ENCODE peak calls at places on chromosome 2, in five cellular contexts. R is GM23338, H is left lung, U is tibial artery, T is PC-3. O is an unnamed sample.

GRCh38 chr2:207505728-207506127 is 24.0 kb upstream of the CREB1 start:
- DNase-seq in R (peak; percentile 58), H (no peak), U (no peak), T (peak; percentile 96), O (peak; percentile 71)

GRCh38 chr2:130795431-130795830 is 40.1 kb downstream of the AMER3 start:
- DNase-seq in R (no peak), H (no peak), U (no peak), T (peak; percentile 28), O (no peak)

GRCh38 chr2:43427032-43427424 is 168.8 kb downstream of the THADA start:
- DNase-seq in R (no peak), H (no peak), U (no peak), T (no peak), O (no peak)

GRCh38 chr2:55130849-55131248 is 80.6 kb upstream of the RTN4 start:
- DNase-seq in R (no peak), H (no peak), U (no peak), T (no peak), O (no peak)

GRCh38 chr2:12035029-12035720 is 288.7 kb downstream of the LPIN1 start:
- DNase-seq in R (no peak), H (no peak), U (no peak), T (no peak), O (peak; percentile 39)

GRCh38 chr2:189337648-189338047 is 103.6 kb upstream of the WDR75 start:
- DNase-seq in R (no peak), H (no peak), U (no peak), T (peak; percentile 29), O (peak; percentile 91)

GRCh38 chr2:235836416-235837042 is 331.7 kb downstream of the GBX2 start:
- DNase-seq in R (peak; percentile 46), H (no peak), U (no peak), T (peak; percentile 43), O (no peak)

GRCh38 chr2:223262946-223263345 is 211.0 kb downstream of the KCNE4 start:
- DNase-seq in R (peak; percentile 7), H (no peak), U (no peak), T (peak; percentile 68), O (no peak)

GRCh38 chr2:218434456-218434855 is 15.5 kb downstream of the VIL1 start:
- DNase-seq in R (no peak), H (no peak), U (no peak), T (no peak), O (no peak)

GRCh38 chr2:39508243-39508642 is 71.2 kb upstream of the MAP4K3 start:
- DNase-seq in R (no peak), H (no peak), U (no peak), T (peak; percentile 31), O (peak; percentile 83)

GRCh38 chr2:45191972-45192371 is 182.7 kb upstream of the SIX2 start:
- DNase-seq in R (no peak), H (no peak), U (peak; percentile 41), T (no peak), O (no peak)

GRCh38 chr2:23532311-23533013 is 147.5 kb downstream of the KLHL29 start:
- DNase-seq in R (no peak), H (peak; percentile 64), U (no peak), T (no peak), O (no peak)

GRCh38 chr2:72887032-72887835 is at the start of gene SPR:
- DNase-seq in R (peak; percentile 73), H (peak; percentile 94), U (peak; percentile 83), T (peak; percentile 80), O (peak; percentile 85)

GRCh38 chr2:223944704-223945531 is at the start of gene WDFY1:
- DNase-seq in R (peak; percentile 92), H (peak; percentile 98), U (peak; percentile 83), T (peak; percentile 84), O (peak; percentile 95)

GRCh38 chr2:237475704-237476107 is 11.3 kb upstream of the MLPH start:
- DNase-seq in R (no peak), H (no peak), U (no peak), T (peak; percentile 88), O (peak; percentile 44)

GRCh38 chr2:112583497-112584133 is 794 bp upstream of the CHCHD5 start:
- DNase-seq in R (no peak), H (peak; percentile 74), U (peak; percentile 23), T (peak; percentile 32), O (no peak)

GRCh38 chr2:180652794-180653193 is 327.6 kb upstream of the UBE2E3 start:
- DNase-seq in R (no peak), H (no peak), U (no peak), T (no peak), O (no peak)

GRCh38 chr2:196967126-196967525 is 40.6 kb upstream of the PGAP1 start:
- DNase-seq in R (peak; percentile 62), H (no peak), U (no peak), T (no peak), O (peak; percentile 57)

GRCh38 chr2:200667397-200667796 is 81.6 kb downstream of the AOX1 start:
- DNase-seq in R (no peak), H (no peak), U (no peak), T (no peak), O (no peak)

GRCh38 chr2:86274265-86274917 is 63.0 kb downstream of the REEP1 start:
- DNase-seq in R (no peak), H (no peak), U (no peak), T (peak; percentile 44), O (no peak)

GRCh38 chr2:37780097-37780676 is 108.7 kb upstream of the CDC42EP3 start:
- DNase-seq in R (no peak), H (no peak), U (no peak), T (peak; percentile 74), O (no peak)

GRCh38 chr2:211157211-211157610 is 600.8 kb downstream of the CPS1 start:
- DNase-seq in R (no peak), H (no peak), U (no peak), T (peak; percentile 30), O (peak; percentile 29)

GRCh38 chr2:120667981-120668380 is 67.7 kb upstream of the GLI2 start:
- DNase-seq in R (no peak), H (no peak), U (no peak), T (peak; percentile 14), O (no peak)

GRCh38 chr2:96524482-96525210 is 11.9 kb upstream of the ARID5A start:
- DNase-seq in R (no peak), H (no peak), U (no peak), T (no peak), O (no peak)

GRCh38 chr2:47728551-47728950 is 54.4 kb upstream of the MSH6 start:
- DNase-seq in R (no peak), H (no peak), U (no peak), T (no peak), O (no peak)

GRCh38 chr2:43609304-43609883 is 13.6 kb upstream of the THADA start:
- DNase-seq in R (peak; percentile 82), H (no peak), U (no peak), T (peak; percentile 74), O (peak; percentile 82)

GRCh38 chr2:36406296-36406695 is 50.7 kb downstream of the CRIM1 start:
- DNase-seq in R (no peak), H (no peak), U (no peak), T (no peak), O (no peak)
- H3K4me1 ChIP-seq in R (peaks cover 75% of the 10 kb centered on the region), H (peaks cover 19% of the 10 kb centered on the region), U (peaks cover 82% of the 10 kb centered on the region), T (peaks cover 30% of the 10 kb centered on the region), O (peaks cover 24% of the 10 kb centered on the region)

GRCh38 chr2:164792316-164793127 is 49.1 kb downstream of the COBLL1 start:
- DNase-seq in R (no peak), H (no peak), U (no peak), T (no peak), O (peak; percentile 40)
- H3K4me1 ChIP-seq in R (peaks cover 15% of the 10 kb centered on the region), H (no peaks in the 10 kb centered on the region), U (peaks cover 9% of the 10 kb centered on the region), T (no peaks in the 10 kb centered on the region), O (peaks cover 36% of the 10 kb centered on the region)

DNA sequence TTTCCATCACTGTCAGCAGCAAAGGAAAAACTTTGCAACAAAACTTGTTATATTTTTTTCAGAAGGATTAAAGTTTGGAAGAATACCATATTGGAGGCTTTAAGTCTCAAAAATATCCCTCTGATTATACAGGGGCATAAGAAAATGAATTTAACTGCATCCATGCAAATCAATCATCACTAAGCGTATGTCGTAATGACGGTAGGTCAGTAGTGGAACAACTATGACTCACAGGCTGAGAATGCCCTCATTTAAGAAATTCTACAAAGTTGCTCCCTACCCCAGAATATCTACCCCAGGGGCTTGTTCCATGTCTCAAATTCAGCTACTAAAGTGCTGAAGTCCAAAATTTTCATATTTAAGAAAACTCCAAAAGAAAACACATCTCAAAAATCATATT is 12.5 kb upstream of the NAB1 start:
- DNase-seq in R (no peak), H (no peak), U (no peak), T (peak; percentile 73), O (peak; percentile 83)
- H3K4me1 ChIP-seq in R (no peaks in the 10 kb centered on the region), H (peaks cover 6% of the 10 kb centered on the region), U (peaks cover 37% of the 10 kb centered on the region), T (peaks cover 20% of the 10 kb centered on the region), O (peaks cover 48% of the 10 kb centered on the region)

GRCh38 chr2:147173798-147174197 is 671.0 kb upstream of the ACVR2A start:
- DNase-seq in R (no peak), H (no peak), U (no peak), T (no peak), O (no peak)
- H3K4me1 ChIP-seq in R (peaks cover 15% of the 10 kb centered on the region), H (no peaks in the 10 kb centered on the region), U (no peaks in the 10 kb centered on the region), T (peaks cover 26% of the 10 kb centered on the region), O (peaks cover 59% of the 10 kb centered on the region)

DNA sequence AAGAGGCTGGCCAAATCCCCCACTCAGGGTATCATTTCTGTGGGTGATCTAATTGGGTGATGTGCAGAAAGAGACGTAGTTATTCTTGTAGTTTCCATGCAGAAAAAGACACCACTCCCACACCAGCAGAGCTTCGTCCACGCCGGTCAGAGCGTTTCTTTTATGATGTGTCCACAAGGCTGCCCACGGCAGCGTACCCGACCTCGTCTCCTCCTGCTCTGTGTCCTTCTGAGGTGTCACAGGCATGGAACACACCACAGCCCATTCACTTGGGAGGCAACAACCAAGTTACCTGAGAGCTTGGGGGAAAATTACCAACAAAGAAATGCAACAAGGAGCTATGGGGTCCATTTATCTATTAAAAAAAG is 131.3 kb downstream of the PXDN start:
- DNase-seq in R (no peak), H (no peak), U (no peak), T (no peak), O (no peak)
- H3K4me1 ChIP-seq in R (peaks cover 29% of the 10 kb centered on the region), H (no peaks in the 10 kb centered on the region), U (no peaks in the 10 kb centered on the region), T (peaks cover 22% of the 10 kb centered on the region), O (peaks cover 18% of the 10 kb centered on the region)

GRCh38 chr2:191152841-191153240 is 2.0 kb upstream of the STAT4 start:
- DNase-seq in R (no peak), H (no peak), U (no peak), T (no peak), O (peak; percentile 27)

GRCh38 chr2:191150451-191151314 is at the start of gene STAT4:
- DNase-seq in R (peak; percentile 87), H (peak; percentile 89), U (peak; percentile 25), T (peak; percentile 57), O (peak; percentile 33)

GRCh38 chr2:191150121-191150450 is 708 bp downstream of the STAT4 start:
- DNase-seq in R (no peak), H (no peak), U (no peak), T (no peak), O (no peak)

GRCh38 chr2:191148766-191149165 is 2.0 kb downstream of the STAT4 start:
- DNase-seq in R (no peak), H (no peak), U (no peak), T (no peak), O (no peak)

DNA sequence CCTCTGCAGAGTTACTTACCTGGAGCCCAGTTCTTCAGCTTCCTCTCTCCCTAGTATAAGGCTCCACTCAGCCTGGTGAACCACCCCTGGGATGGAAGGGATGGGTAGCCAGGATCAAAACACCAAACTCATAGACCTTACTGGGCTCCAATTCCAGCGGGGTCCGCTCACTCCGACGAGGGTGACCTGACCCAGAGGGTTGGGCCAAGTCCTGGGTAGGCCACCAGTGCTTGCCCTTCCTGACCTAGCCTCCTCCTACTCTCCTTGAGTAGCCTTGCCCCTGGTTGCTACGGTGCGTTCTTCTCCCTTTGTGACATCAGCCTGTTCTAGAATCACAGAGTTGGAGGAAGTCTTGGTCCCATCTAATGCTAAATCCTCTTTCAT is 513 bp upstream of the STAT4 start:
- DNase-seq in R (no peak), H (no peak), U (no peak), T (no peak), O (no peak)
- H3K4me1 ChIP-seq in R (no peaks in the 10 kb centered on the region), H (no peaks in the 10 kb centered on the region), U (peaks cover 10% of the 10 kb centered on the region), T (peaks cover 5% of the 10 kb centered on the region), O (peaks cover 8% of the 10 kb centered on the region)